ENCODE peak calls at places on chromosome 3, in seven cellular contexts. S, X, Z, T, A, Y and M are unnamed samples.

GRCh38 chr3:178436773-178437172 is 99.5 kb upstream of the KCNMB2 start:
- DNase-seq in S (no peak), X (no peak), Z (no peak), T (peak), A (peak), Y (peak), M (peak)

GRCh38 chr3:188421151-188421821 is 267.3 kb downstream of the LPP start:
- DNase-seq in S (no peak), X (no peak), Z (no peak), T (peak), A (peak), Y (peak), M (peak)

GRCh38 chr3:31908391-31909097 is 72.5 kb downstream of the OSBPL10 start:
- DNase-seq in S (no peak), X (no peak), Z (no peak), T (peak), A (no peak), Y (peak), M (peak)

GRCh38 chr3:194740859-194741486 is 55.3 kb downstream of the FAM43A start:
- DNase-seq in S (no peak), X (no peak), Z (no peak), T (peak), A (peak), Y (no peak), M (peak)

GRCh38 chr3:176415896-176416295 is 781.4 kb downstream of the TBL1XR1 start:
- DNase-seq in S (no peak), X (no peak), Z (no peak), T (no peak), A (no peak), Y (no peak), M (no peak)

GRCh38 chr3:171416666-171417065 is 43.5 kb downstream of the TNIK start:
- DNase-seq in S (no peak), X (no peak), Z (no peak), T (no peak), A (no peak), Y (no peak), M (no peak)

GRCh38 chr3:127483902-127484591 is 106.5 kb downstream of the TPRA1 start:
- DNase-seq in S (no peak), X (no peak), Z (no peak), T (no peak), A (no peak), Y (no peak), M (no peak)

GRCh38 chr3:8458711-8459110 is 42.9 kb upstream of the LMCD1 start:
- DNase-seq in S (no peak), X (no peak), Z (no peak), T (no peak), A (peak), Y (no peak), M (peak)

GRCh38 chr3:55246016-55246415 is 241.1 kb downstream of the WNT5A start:
- DNase-seq in S (no peak), X (no peak), Z (peak), T (no peak), A (no peak), Y (no peak), M (peak)

GRCh38 chr3:93924491-93924890 is 49.2 kb downstream of the PROS1 start:
- DNase-seq in S (no peak), X (no peak), Z (no peak), T (no peak), A (no peak), Y (no peak), M (no peak)

GRCh38 chr3:56802411-56802745 is 629 bp upstream of the ARHGEF3 start:
- DNase-seq in S (no peak), X (no peak), Z (no peak), T (no peak), A (no peak), Y (no peak), M (no peak)

GRCh38 chr3:136142592-136142991 is 53.5 kb downstream of the MSL2 start:
- DNase-seq in S (no peak), X (no peak), Z (no peak), T (peak), A (peak), Y (no peak), M (peak)

DNA sequence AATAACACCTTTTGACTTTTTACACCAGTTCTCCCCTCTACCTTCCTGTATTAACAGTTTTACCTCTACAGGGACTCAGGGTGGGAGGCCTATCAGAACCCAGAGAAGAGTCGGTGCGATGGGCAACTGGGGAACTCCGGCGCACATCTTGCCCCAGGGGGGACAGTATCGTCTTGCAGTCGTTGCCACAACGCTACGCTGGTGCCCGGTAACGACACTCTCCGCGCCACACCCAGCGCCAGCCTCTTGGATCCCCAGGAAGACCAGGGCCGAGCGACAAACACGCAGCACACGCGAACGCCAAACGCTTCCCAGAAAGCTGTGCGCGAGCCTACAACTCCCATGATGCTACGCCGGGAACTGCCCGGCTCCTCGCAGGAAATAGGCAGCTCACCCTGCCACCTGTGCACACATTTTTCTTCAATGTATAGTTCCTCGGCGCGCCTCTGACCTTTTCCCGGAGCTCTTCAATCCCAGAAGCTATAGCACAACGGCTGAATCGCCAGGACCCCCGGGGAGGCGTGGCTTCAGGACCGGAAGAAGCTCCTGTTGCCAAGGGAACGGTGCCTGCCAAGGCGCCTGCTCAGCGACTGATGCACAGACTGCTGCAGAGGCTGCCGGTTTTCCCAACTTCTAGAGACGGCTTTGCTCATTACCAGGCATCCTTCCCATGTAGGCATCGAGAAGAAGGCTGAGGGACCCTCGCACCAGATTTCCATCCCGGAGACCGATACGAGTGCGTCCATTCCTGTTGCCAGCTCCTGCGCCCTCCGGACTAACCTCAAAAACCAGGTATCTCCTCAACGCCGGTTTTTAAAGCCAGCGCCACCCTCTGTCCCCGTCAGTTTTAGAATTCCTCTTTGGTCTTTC is at the start of gene ARL6:
- DNase-seq in S (peak), X (peak), Z (peak), T (peak), A (peak), Y (peak), M (peak)
- TF ChIP-seq CTCF in S (no peak), X (no peak), Z (no peak), T (peak), A (peak), Y (no peak), M (peak)

DNA sequence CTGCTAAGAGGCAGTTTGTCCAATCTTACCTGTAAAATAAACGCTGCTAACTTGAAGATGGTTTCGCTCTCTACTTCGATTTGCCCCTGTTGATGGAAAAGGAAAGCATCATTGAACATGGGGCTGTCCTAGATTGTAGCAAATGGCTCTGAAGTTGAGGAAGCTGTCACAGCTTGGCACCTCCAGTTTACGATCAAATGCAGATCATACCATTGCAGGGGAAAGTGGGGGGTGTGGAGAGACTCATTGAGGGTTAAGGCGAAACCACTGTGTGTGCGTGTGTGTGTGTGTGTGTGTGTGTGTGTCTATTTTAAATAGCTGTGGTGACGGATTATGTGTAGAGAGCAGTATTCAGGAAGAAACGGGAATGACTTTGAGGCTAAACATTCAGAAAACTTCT is 127.6 kb upstream of the LMOD3 start:
- DNase-seq in S (peak), X (no peak), Z (no peak), T (peak), A (peak), Y (no peak), M (peak)
- H3K4me3 ChIP-seq in S (peak), X (peak), Z (no peak), T (no peak), A (no peak), Y (no peak), M (peak)

DNA sequence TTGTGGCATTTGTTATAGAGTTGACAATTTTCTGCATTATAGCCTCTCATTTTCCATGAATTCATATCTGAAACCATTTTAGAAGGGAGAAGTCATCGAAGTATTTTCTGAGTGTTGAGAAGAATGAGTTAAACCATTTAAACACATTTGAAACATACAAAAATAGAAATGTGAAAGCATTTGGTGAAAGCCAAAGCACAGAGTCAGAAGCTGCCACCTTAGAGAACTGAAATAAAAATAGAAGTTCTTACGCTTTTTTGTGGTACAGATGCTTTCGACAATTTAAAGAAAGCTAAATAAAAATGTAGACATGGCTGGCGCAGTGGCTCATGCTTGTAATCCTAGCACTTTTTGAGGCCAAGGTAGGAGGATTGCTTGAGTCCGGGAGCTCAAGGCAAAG is 9.0 kb downstream of the FANCD2OS start:
- DNase-seq in S (no peak), X (no peak), Z (no peak), T (no peak), A (no peak), Y (no peak), M (no peak)
- TF ChIP-seq CTCF in S (no peak), X (no peak), Z (no peak), T (no peak), A (no peak), Y (no peak), M (no peak)

GRCh38 chr3:186097317-186097662 is 11.6 kb downstream of the ETV5 start:
- DNase-seq in S (no peak), X (no peak), Z (no peak), T (no peak), A (no peak), Y (no peak), M (peak)
- H3K4me3 ChIP-seq in S (peak), X (peak), Z (peak), T (peak), A (peak), Y (no peak), M (peak)